ENCODE peak calls at places on chromosomes 1 and 21, in seven cellular contexts. One of them, this sample, is unnamed.

GRCh38 chr1:211734791-211735190 is 59.4 kb upstream of the NEK2 start:
- DNase-seq in substantia nigra: no peak
- DNase-seq in bronchial epithelial cell: peak
- DNase-seq in fibroblast of the aortic adventitia: no peak
- DNase-seq in prostate gland: peak
- DNase-seq in brain microvascular endothelial cell: no peak
- DNase-seq in stimulated activated CD8-positive, alpha-beta memory T cell treated with anti-CD3 and anti-CD28 coated beads, Interleukin-4, amount 100 ng/mL, for 1 hour: no peak
- DNase-seq in this sample: no peak

GRCh38 chr1:27521336-27522147 is 31.6 kb upstream of the WASF2 start:
- DNase-seq in substantia nigra: peak
- DNase-seq in bronchial epithelial cell: no peak
- DNase-seq in fibroblast of the aortic adventitia: no peak
- DNase-seq in prostate gland: no peak
- DNase-seq in brain microvascular endothelial cell: no peak
- DNase-seq in stimulated activated CD8-positive, alpha-beta memory T cell treated with anti-CD3 and anti-CD28 coated beads, Interleukin-4, amount 100 ng/mL, for 1 hour: no peak
- DNase-seq in this sample: no peak

GRCh38 chr1:248696261-248696660 is 6.3 kb downstream of the OR14I1 start:
- DNase-seq in substantia nigra: no peak
- DNase-seq in bronchial epithelial cell: no peak
- DNase-seq in fibroblast of the aortic adventitia: no peak
- DNase-seq in prostate gland: no peak
- DNase-seq in brain microvascular endothelial cell: no peak
- DNase-seq in stimulated activated CD8-positive, alpha-beta memory T cell treated with anti-CD3 and anti-CD28 coated beads, Interleukin-4, amount 100 ng/mL, for 1 hour: no peak
- DNase-seq in this sample: no peak

GRCh38 chr1:12722626-12723025 is 6.7 kb downstream of the AADACL3 start:
- DNase-seq in substantia nigra: no peak
- DNase-seq in bronchial epithelial cell: peak
- DNase-seq in fibroblast of the aortic adventitia: no peak
- DNase-seq in prostate gland: no peak
- DNase-seq in brain microvascular endothelial cell: no peak
- DNase-seq in stimulated activated CD8-positive, alpha-beta memory T cell treated with anti-CD3 and anti-CD28 coated beads, Interleukin-4, amount 100 ng/mL, for 1 hour: no peak
- DNase-seq in this sample: no peak

GRCh38 chr1:174049514-174049913 is 27.4 kb upstream of the RC3H1 start:
- DNase-seq in substantia nigra: no peak
- DNase-seq in bronchial epithelial cell: no peak
- DNase-seq in fibroblast of the aortic adventitia: no peak
- DNase-seq in prostate gland: no peak
- DNase-seq in brain microvascular endothelial cell: no peak
- DNase-seq in stimulated activated CD8-positive, alpha-beta memory T cell treated with anti-CD3 and anti-CD28 coated beads, Interleukin-4, amount 100 ng/mL, for 1 hour: no peak
- DNase-seq in this sample: no peak

GRCh38 chr1:245431706-245432105 is 276.9 kb downstream of the KIF26B start:
- DNase-seq in substantia nigra: no peak
- DNase-seq in bronchial epithelial cell: no peak
- DNase-seq in fibroblast of the aortic adventitia: no peak
- DNase-seq in prostate gland: no peak
- DNase-seq in brain microvascular endothelial cell: no peak
- DNase-seq in stimulated activated CD8-positive, alpha-beta memory T cell treated with anti-CD3 and anti-CD28 coated beads, Interleukin-4, amount 100 ng/mL, for 1 hour: no peak
- DNase-seq in this sample: no peak

GRCh38 chr1:70675737-70676156 is 264.7 kb downstream of the CTH start:
- DNase-seq in substantia nigra: no peak
- DNase-seq in bronchial epithelial cell: no peak
- DNase-seq in fibroblast of the aortic adventitia: no peak
- DNase-seq in prostate gland: no peak
- DNase-seq in brain microvascular endothelial cell: no peak
- DNase-seq in stimulated activated CD8-positive, alpha-beta memory T cell treated with anti-CD3 and anti-CD28 coated beads, Interleukin-4, amount 100 ng/mL, for 1 hour: no peak
- DNase-seq in this sample: no peak

GRCh38 chr21:46621457-46622182 is 13.9 kb upstream of the PRMT2 start:
- DNase-seq in substantia nigra: peak
- DNase-seq in bronchial epithelial cell: no peak
- DNase-seq in fibroblast of the aortic adventitia: no peak
- DNase-seq in prostate gland: no peak
- DNase-seq in brain microvascular endothelial cell: no peak
- DNase-seq in stimulated activated CD8-positive, alpha-beta memory T cell treated with anti-CD3 and anti-CD28 coated beads, Interleukin-4, amount 100 ng/mL, for 1 hour: no peak
- DNase-seq in this sample: no peak

GRCh38 chr1:224357626-224358124 is 996 bp downstream of the CNIH4 start:
- DNase-seq in substantia nigra: no peak
- DNase-seq in bronchial epithelial cell: peak
- DNase-seq in fibroblast of the aortic adventitia: peak
- DNase-seq in prostate gland: no peak
- DNase-seq in brain microvascular endothelial cell: no peak
- DNase-seq in stimulated activated CD8-positive, alpha-beta memory T cell treated with anti-CD3 and anti-CD28 coated beads, Interleukin-4, amount 100 ng/mL, for 1 hour: no peak
- DNase-seq in this sample: no peak

GRCh38 chr1:62401034-62401433 is 35.8 kb upstream of the USP1 start:
- DNase-seq in substantia nigra: no peak
- DNase-seq in bronchial epithelial cell: no peak
- DNase-seq in fibroblast of the aortic adventitia: no peak
- DNase-seq in prostate gland: no peak
- DNase-seq in brain microvascular endothelial cell: no peak
- DNase-seq in stimulated activated CD8-positive, alpha-beta memory T cell treated with anti-CD3 and anti-CD28 coated beads, Interleukin-4, amount 100 ng/mL, for 1 hour: no peak
- DNase-seq in this sample: no peak

GRCh38 chr1:70978623-70979022 is 69.0 kb downstream of the PTGER3 start:
- DNase-seq in substantia nigra: no peak
- DNase-seq in bronchial epithelial cell: no peak
- DNase-seq in fibroblast of the aortic adventitia: no peak
- DNase-seq in prostate gland: no peak
- DNase-seq in brain microvascular endothelial cell: no peak
- DNase-seq in stimulated activated CD8-positive, alpha-beta memory T cell treated with anti-CD3 and anti-CD28 coated beads, Interleukin-4, amount 100 ng/mL, for 1 hour: no peak
- DNase-seq in this sample: no peak

GRCh38 chr21:37711294-37711844 is 204.9 kb downstream of the KCNJ6 start:
- DNase-seq in substantia nigra: no peak
- DNase-seq in bronchial epithelial cell: no peak
- DNase-seq in fibroblast of the aortic adventitia: no peak
- DNase-seq in prostate gland: no peak
- DNase-seq in brain microvascular endothelial cell: no peak
- DNase-seq in stimulated activated CD8-positive, alpha-beta memory T cell treated with anti-CD3 and anti-CD28 coated beads, Interleukin-4, amount 100 ng/mL, for 1 hour: no peak
- DNase-seq in this sample: no peak

GRCh38 chr1:214823311-214824117 is 220.5 kb downstream of the CENPF start:
- DNase-seq in substantia nigra: no peak
- DNase-seq in bronchial epithelial cell: no peak
- DNase-seq in fibroblast of the aortic adventitia: no peak
- DNase-seq in prostate gland: no peak
- DNase-seq in brain microvascular endothelial cell: no peak
- DNase-seq in stimulated activated CD8-positive, alpha-beta memory T cell treated with anti-CD3 and anti-CD28 coated beads, Interleukin-4, amount 100 ng/mL, for 1 hour: no peak
- DNase-seq in this sample: no peak

GRCh38 chr1:202952818-202953217 is 5.3 kb downstream of the ADIPOR1 start:
- DNase-seq in substantia nigra: no peak
- DNase-seq in bronchial epithelial cell: peak
- DNase-seq in fibroblast of the aortic adventitia: peak
- DNase-seq in prostate gland: no peak
- DNase-seq in brain microvascular endothelial cell: peak
- DNase-seq in stimulated activated CD8-positive, alpha-beta memory T cell treated with anti-CD3 and anti-CD28 coated beads, Interleukin-4, amount 100 ng/mL, for 1 hour: no peak
- DNase-seq in this sample: no peak

GRCh38 chr21:41977034-41977950 is 23.5 kb upstream of the C2CD2 start:
- DNase-seq in substantia nigra: no peak
- DNase-seq in bronchial epithelial cell: no peak
- DNase-seq in fibroblast of the aortic adventitia: no peak
- DNase-seq in prostate gland: no peak
- DNase-seq in brain microvascular endothelial cell: no peak
- DNase-seq in stimulated activated CD8-positive, alpha-beta memory T cell treated with anti-CD3 and anti-CD28 coated beads, Interleukin-4, amount 100 ng/mL, for 1 hour: no peak
- DNase-seq in this sample: no peak

GRCh38 chr1:179341943-179342547 is 23.7 kb upstream of the AXDND1 start:
- DNase-seq in substantia nigra: no peak
- DNase-seq in bronchial epithelial cell: no peak
- DNase-seq in fibroblast of the aortic adventitia: no peak
- DNase-seq in prostate gland: no peak
- DNase-seq in brain microvascular endothelial cell: no peak
- DNase-seq in stimulated activated CD8-positive, alpha-beta memory T cell treated with anti-CD3 and anti-CD28 coated beads, Interleukin-4, amount 100 ng/mL, for 1 hour: no peak
- DNase-seq in this sample: no peak

GRCh38 chr1:3975903-3976630 is 76.0 kb upstream of the C1orf174 start:
- DNase-seq in substantia nigra: no peak
- DNase-seq in bronchial epithelial cell: no peak
- DNase-seq in fibroblast of the aortic adventitia: no peak
- DNase-seq in prostate gland: no peak
- DNase-seq in brain microvascular endothelial cell: no peak
- DNase-seq in stimulated activated CD8-positive, alpha-beta memory T cell treated with anti-CD3 and anti-CD28 coated beads, Interleukin-4, amount 100 ng/mL, for 1 hour: no peak
- DNase-seq in this sample: no peak

GRCh38 chr1:228911225-228911624 is 175.9 kb downstream of the RHOU start:
- DNase-seq in substantia nigra: no peak
- DNase-seq in bronchial epithelial cell: no peak
- DNase-seq in fibroblast of the aortic adventitia: no peak
- DNase-seq in prostate gland: no peak
- DNase-seq in brain microvascular endothelial cell: no peak
- DNase-seq in stimulated activated CD8-positive, alpha-beta memory T cell treated with anti-CD3 and anti-CD28 coated beads, Interleukin-4, amount 100 ng/mL, for 1 hour: no peak
- DNase-seq in this sample: no peak